ENCODE peak calls at places on chromosomes 7 and 10, in seven cellular contexts. One of them, this sample, is unnamed. For H3K27me3, the result is how much of the 10 kb centered on the place peaks cover.

GRCh38 chr10:29895436-29895835 is 163.9 kb downstream of the JCAD start:
- DNase-seq in sigmoid colon: peak
- DNase-seq in uterus: peak
- DNase-seq in endothelial cell of umbilical vein: peak
- DNase-seq in brain microvascular endothelial cell: peak
- DNase-seq in left ventricle myocardium inferior: peak
- DNase-seq in GM12878: no peak
- DNase-seq in this sample: no peak

GRCh38 chr7:12812111-12812510 is 124.7 kb downstream of the ARL4A start:
- DNase-seq in sigmoid colon: no peak
- DNase-seq in uterus: no peak
- DNase-seq in endothelial cell of umbilical vein: no peak
- DNase-seq in brain microvascular endothelial cell: no peak
- DNase-seq in left ventricle myocardium inferior: no peak
- DNase-seq in GM12878: no peak
- DNase-seq in this sample: no peak

GRCh38 chr10:1526427-1527055 is 210.8 kb downstream of the ADARB2 start:
- DNase-seq in sigmoid colon: peak
- DNase-seq in uterus: no peak
- DNase-seq in endothelial cell of umbilical vein: no peak
- DNase-seq in brain microvascular endothelial cell: no peak
- DNase-seq in left ventricle myocardium inferior: no peak
- DNase-seq in GM12878: no peak
- DNase-seq in this sample: no peak

GRCh38 chr10:79001082-79001885 is 67.5 kb upstream of the ZMIZ1 start:
- DNase-seq in sigmoid colon: no peak
- DNase-seq in uterus: no peak
- DNase-seq in endothelial cell of umbilical vein: peak
- DNase-seq in brain microvascular endothelial cell: no peak
- DNase-seq in left ventricle myocardium inferior: no peak
- DNase-seq in GM12878: no peak
- DNase-seq in this sample: no peak

GRCh38 chr10:3467052-3467906 is 294.7 kb upstream of the PITRM1 start:
- DNase-seq in sigmoid colon: peak
- DNase-seq in uterus: peak
- DNase-seq in endothelial cell of umbilical vein: peak
- DNase-seq in brain microvascular endothelial cell: peak
- DNase-seq in left ventricle myocardium inferior: peak
- DNase-seq in GM12878: no peak
- DNase-seq in this sample: no peak

GRCh38 chr10:103082683-103083082 is 110.4 kb downstream of the NT5C2 start:
- DNase-seq in sigmoid colon: no peak
- DNase-seq in uterus: no peak
- DNase-seq in endothelial cell of umbilical vein: no peak
- DNase-seq in brain microvascular endothelial cell: no peak
- DNase-seq in left ventricle myocardium inferior: no peak
- DNase-seq in GM12878: no peak
- DNase-seq in this sample: no peak

GRCh38 chr7:143408686-143409551 is at the start of gene EPHA1:
- DNase-seq in sigmoid colon: no peak
- DNase-seq in uterus: no peak
- DNase-seq in endothelial cell of umbilical vein: no peak
- DNase-seq in brain microvascular endothelial cell: no peak
- DNase-seq in left ventricle myocardium inferior: no peak
- DNase-seq in GM12878: no peak
- DNase-seq in this sample: no peak

GRCh38 chr7:115009736-115010435 is 88.0 kb downstream of the MDFIC start:
- DNase-seq in sigmoid colon: peak
- DNase-seq in uterus: peak
- DNase-seq in endothelial cell of umbilical vein: no peak
- DNase-seq in brain microvascular endothelial cell: no peak
- DNase-seq in left ventricle myocardium inferior: peak
- DNase-seq in GM12878: no peak
- DNase-seq in this sample: no peak

GRCh38 chr7:43439631-43440401 is 143.1 kb upstream of the STK17A start:
- DNase-seq in sigmoid colon: no peak
- DNase-seq in uterus: peak
- DNase-seq in endothelial cell of umbilical vein: peak
- DNase-seq in brain microvascular endothelial cell: peak
- DNase-seq in left ventricle myocardium inferior: no peak
- DNase-seq in GM12878: peak
- DNase-seq in this sample: peak

GRCh38 chr7:47350425-47350824 is 231.5 kb downstream of the TNS3 start:
- DNase-seq in sigmoid colon: no peak
- DNase-seq in uterus: peak
- DNase-seq in endothelial cell of umbilical vein: no peak
- DNase-seq in brain microvascular endothelial cell: no peak
- DNase-seq in left ventricle myocardium inferior: no peak
- DNase-seq in GM12878: no peak
- DNase-seq in this sample: no peak

GRCh38 chr7:92836489-92837213 is at the start of gene CDK6:
- DNase-seq in sigmoid colon: peak
- DNase-seq in uterus: peak
- DNase-seq in endothelial cell of umbilical vein: peak
- DNase-seq in brain microvascular endothelial cell: peak
- DNase-seq in left ventricle myocardium inferior: peak
- DNase-seq in GM12878: no peak
- DNase-seq in this sample: peak

GRCh38 chr7:142478479-142479220 is 220.8 kb upstream of the PRSS58 start:
- DNase-seq in sigmoid colon: no peak
- DNase-seq in uterus: no peak
- DNase-seq in endothelial cell of umbilical vein: peak
- DNase-seq in brain microvascular endothelial cell: peak
- DNase-seq in left ventricle myocardium inferior: no peak
- DNase-seq in GM12878: no peak
- DNase-seq in this sample: no peak

GRCh38 chr10:117175215-117175900 is 21.9 kb upstream of the KCNK18 start:
- DNase-seq in sigmoid colon: no peak
- DNase-seq in uterus: no peak
- DNase-seq in endothelial cell of umbilical vein: no peak
- DNase-seq in brain microvascular endothelial cell: no peak
- DNase-seq in left ventricle myocardium inferior: no peak
- DNase-seq in GM12878: no peak
- DNase-seq in this sample: peak
- H3K27me3 ChIP-seq in sigmoid colon: half or more
- H3K27me3 ChIP-seq in uterus: under half
- H3K27me3 ChIP-seq in endothelial cell of umbilical vein: under half
- H3K27me3 ChIP-seq in brain microvascular endothelial cell: under half
- H3K27me3 ChIP-seq in left ventricle myocardium inferior: half or more
- H3K27me3 ChIP-seq in GM12878: under half
- H3K27me3 ChIP-seq in this sample: under half

DNA sequence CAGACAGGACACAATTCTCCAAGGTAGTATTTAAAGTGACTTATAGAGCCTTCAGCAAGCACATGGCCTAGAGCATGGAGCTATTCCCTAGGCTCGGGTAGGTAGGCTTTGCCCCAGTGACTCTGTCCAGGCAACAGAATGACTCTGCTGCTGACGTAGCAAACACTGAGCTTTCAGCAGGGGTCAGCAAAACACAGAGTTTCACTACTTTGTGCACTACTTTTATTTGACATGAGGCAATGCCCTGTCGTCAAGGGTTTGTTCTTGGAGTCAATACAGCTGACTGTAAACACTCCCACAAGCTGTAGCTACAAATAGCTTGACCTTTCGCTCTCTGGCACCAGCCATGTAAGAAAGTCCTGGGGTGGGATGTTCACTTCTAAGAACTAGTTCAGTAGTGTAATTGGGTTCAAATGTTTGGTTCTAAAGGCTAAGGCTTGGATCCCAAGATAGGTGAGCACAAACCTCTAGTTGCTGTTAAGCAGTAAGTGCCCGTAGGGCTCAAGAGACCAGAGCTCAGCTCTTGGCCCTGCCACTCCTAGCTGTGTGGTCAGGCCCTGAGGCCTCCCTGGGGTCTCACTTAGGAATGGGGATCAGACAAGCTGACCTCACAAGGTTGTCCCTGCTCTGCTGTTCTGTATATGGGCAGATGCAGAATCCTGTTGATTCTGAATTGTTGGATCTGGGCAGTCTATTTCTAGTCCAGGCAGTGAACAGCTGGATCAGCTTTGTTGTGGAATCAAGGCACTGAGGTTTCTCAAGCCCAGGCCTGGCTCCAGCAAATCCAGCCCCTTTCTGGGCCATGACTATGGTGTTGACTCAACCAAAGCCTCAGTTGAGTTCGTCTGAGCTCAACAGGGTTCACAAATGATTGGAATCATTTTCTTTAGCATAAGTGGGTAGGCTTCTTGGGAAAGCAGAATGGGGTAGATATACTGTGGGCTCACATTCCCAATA is 10.7 kb downstream of the NODAL start:
- DNase-seq in sigmoid colon: peak
- DNase-seq in uterus: peak
- DNase-seq in endothelial cell of umbilical vein: no peak
- DNase-seq in brain microvascular endothelial cell: peak
- DNase-seq in left ventricle myocardium inferior: peak
- DNase-seq in GM12878: no peak
- DNase-seq in this sample: no peak
- TF ChIP-seq CTCF in sigmoid colon: no peak
- TF ChIP-seq CTCF in uterus: peak
- TF ChIP-seq CTCF in endothelial cell of umbilical vein: no peak
- TF ChIP-seq CTCF in brain microvascular endothelial cell: no peak
- TF ChIP-seq CTCF in left ventricle myocardium inferior: peak
- TF ChIP-seq CTCF in GM12878: no peak
- TF ChIP-seq CTCF in this sample: no peak

GRCh38 chr7:27123021-27123476 is 7.5 kb downstream of the HOXA4 start:
- DNase-seq in sigmoid colon: no peak
- DNase-seq in uterus: no peak
- DNase-seq in endothelial cell of umbilical vein: no peak
- DNase-seq in brain microvascular endothelial cell: no peak
- DNase-seq in left ventricle myocardium inferior: no peak
- DNase-seq in GM12878: no peak
- DNase-seq in this sample: no peak

GRCh38 chr7:27122075-27122910 is 8.3 kb downstream of the HOXA4 start:
- DNase-seq in sigmoid colon: no peak
- DNase-seq in uterus: no peak
- DNase-seq in endothelial cell of umbilical vein: no peak
- DNase-seq in brain microvascular endothelial cell: no peak
- DNase-seq in left ventricle myocardium inferior: no peak
- DNase-seq in GM12878: no peak
- DNase-seq in this sample: no peak

GRCh38 chr7:27123477-27124053 is 7.0 kb downstream of the HOXA4 start:
- DNase-seq in sigmoid colon: no peak
- DNase-seq in uterus: no peak
- DNase-seq in endothelial cell of umbilical vein: no peak
- DNase-seq in brain microvascular endothelial cell: no peak
- DNase-seq in left ventricle myocardium inferior: no peak
- DNase-seq in GM12878: no peak
- DNase-seq in this sample: no peak

GRCh38 chr7:27119412-27119911 is 11.1 kb downstream of the HOXA4 start:
- DNase-seq in sigmoid colon: no peak
- DNase-seq in uterus: no peak
- DNase-seq in endothelial cell of umbilical vein: peak
- DNase-seq in brain microvascular endothelial cell: no peak
- DNase-seq in left ventricle myocardium inferior: no peak
- DNase-seq in GM12878: no peak
- DNase-seq in this sample: no peak

DNA sequence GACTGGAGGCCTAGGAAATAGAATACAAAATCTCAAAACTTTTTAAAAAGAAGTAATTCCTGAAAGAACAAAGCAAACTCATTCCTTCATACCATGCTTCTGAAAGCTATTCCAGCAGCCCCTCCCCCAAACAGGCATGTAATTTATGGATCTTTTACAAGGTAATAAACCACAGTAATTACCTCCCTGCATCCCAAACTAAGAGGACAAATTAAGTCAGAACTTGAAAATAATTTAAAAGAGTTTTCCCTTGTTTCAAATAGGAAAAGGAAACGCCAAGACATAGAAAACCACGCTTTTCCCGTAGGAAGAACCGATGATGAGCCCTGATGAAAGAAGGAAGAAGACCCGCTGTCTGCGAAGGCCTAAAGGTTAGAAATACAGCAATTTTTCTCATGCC is 8.9 kb downstream of the HOXA4 start:
- DNase-seq in sigmoid colon: no peak
- DNase-seq in uterus: no peak
- DNase-seq in endothelial cell of umbilical vein: no peak
- DNase-seq in brain microvascular endothelial cell: no peak
- DNase-seq in left ventricle myocardium inferior: no peak
- DNase-seq in GM12878: no peak
- DNase-seq in this sample: no peak
- H3K27me3 ChIP-seq in sigmoid colon: under half
- H3K27me3 ChIP-seq in uterus: under half
- H3K27me3 ChIP-seq in endothelial cell of umbilical vein: under half
- H3K27me3 ChIP-seq in brain microvascular endothelial cell: half or more
- H3K27me3 ChIP-seq in left ventricle myocardium inferior: half or more
- H3K27me3 ChIP-seq in GM12878: under half
- H3K27me3 ChIP-seq in this sample: under half

GRCh38 chr7:111732923-111733322 is 170.6 kb upstream of the IMMP2L start:
- DNase-seq in sigmoid colon: no peak
- DNase-seq in uterus: no peak
- DNase-seq in endothelial cell of umbilical vein: no peak
- DNase-seq in brain microvascular endothelial cell: no peak
- DNase-seq in left ventricle myocardium inferior: no peak
- DNase-seq in GM12878: no peak
- DNase-seq in this sample: no peak

GRCh38 chr7:111727905-111728634 is 165.8 kb upstream of the IMMP2L start:
- DNase-seq in sigmoid colon: no peak
- DNase-seq in uterus: no peak
- DNase-seq in endothelial cell of umbilical vein: no peak
- DNase-seq in brain microvascular endothelial cell: no peak
- DNase-seq in left ventricle myocardium inferior: no peak
- DNase-seq in GM12878: no peak
- DNase-seq in this sample: no peak

GRCh38 chr7:111728635-111728995 is 166.3 kb upstream of the IMMP2L start:
- DNase-seq in sigmoid colon: no peak
- DNase-seq in uterus: no peak
- DNase-seq in endothelial cell of umbilical vein: no peak
- DNase-seq in brain microvascular endothelial cell: no peak
- DNase-seq in left ventricle myocardium inferior: no peak
- DNase-seq in GM12878: no peak
- DNase-seq in this sample: no peak

GRCh38 chr7:111729483-111729882 is 167.2 kb upstream of the IMMP2L start:
- DNase-seq in sigmoid colon: no peak
- DNase-seq in uterus: no peak
- DNase-seq in endothelial cell of umbilical vein: no peak
- DNase-seq in brain microvascular endothelial cell: no peak
- DNase-seq in left ventricle myocardium inferior: no peak
- DNase-seq in GM12878: no peak
- DNase-seq in this sample: no peak

DNA sequence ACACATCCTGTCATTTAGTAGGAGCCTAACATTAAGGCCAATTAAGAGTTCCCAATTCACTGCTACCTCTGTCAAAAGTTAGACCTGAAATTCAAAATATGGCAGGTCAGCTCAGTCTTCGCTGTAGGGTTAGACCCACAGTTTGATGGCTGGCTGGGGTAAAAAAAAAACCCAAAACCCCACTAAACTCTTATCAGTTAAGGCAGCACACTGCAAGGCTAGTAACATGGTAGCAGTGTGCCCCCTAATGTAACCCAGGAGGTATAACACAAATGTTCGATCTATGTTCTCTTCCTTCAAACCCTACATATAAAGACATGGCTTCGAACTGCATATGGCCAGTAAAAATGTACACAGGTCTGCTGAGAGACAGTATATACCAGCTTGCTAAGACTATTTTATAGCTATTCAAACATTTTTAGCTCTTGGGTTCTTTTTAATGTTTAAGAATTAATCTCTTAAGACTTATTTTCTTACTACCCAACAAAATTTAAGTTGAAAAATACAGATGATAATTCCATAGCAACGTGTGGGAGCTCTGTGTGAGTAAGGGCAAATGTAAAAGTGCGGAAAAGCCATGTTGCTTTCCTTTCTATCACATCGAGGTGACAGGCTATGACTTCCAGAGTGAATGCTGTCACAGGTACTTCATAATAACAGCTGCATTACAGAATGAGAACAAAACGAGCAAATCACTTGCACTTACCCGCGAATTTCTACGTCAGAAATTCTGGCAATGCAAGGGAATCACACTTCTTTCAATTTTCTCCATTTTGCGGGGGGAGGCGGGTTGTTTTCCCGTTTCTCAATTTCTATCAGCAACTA is 168.4 kb upstream of the IMMP2L start:
- DNase-seq in sigmoid colon: no peak
- DNase-seq in uterus: no peak
- DNase-seq in endothelial cell of umbilical vein: peak
- DNase-seq in brain microvascular endothelial cell: no peak
- DNase-seq in left ventricle myocardium inferior: no peak
- DNase-seq in GM12878: no peak
- DNase-seq in this sample: no peak
- TF ChIP-seq CTCF in sigmoid colon: no peak
- TF ChIP-seq CTCF in uterus: no peak
- TF ChIP-seq CTCF in endothelial cell of umbilical vein: peak
- TF ChIP-seq CTCF in brain microvascular endothelial cell: peak
- TF ChIP-seq CTCF in left ventricle myocardium inferior: peak
- TF ChIP-seq CTCF in GM12878: peak
- TF ChIP-seq CTCF in this sample: peak

This sample was measured in GM06990.